ENCODE peak calls at places on chromosomes 11 and 22, in six cellular contexts. L is Calu3, N is IMR-90, R is H1, P is suprapubic skin, X is OCI-LY7. H is an unnamed sample.
A peak's percentile ranks its signal among the peaks of the same experiment; 100 is the strongest.

GRCh38 chr11:113998574-113998973 is 23.7 kb downstream of the HTR3A start:
- DNase-seq in X (no peak), P (no peak), N (no peak), L (no peak), R (no peak), H (no peak)

GRCh38 chr11:123654566-123655081 is at the start of gene SCN3B:
- DNase-seq in L (peak; percentile 74), R (no peak), N (peak; percentile 61), X (no peak), P (no peak), H (peak; percentile 76)

GRCh38 chr22:31952459-31952858 is 8.1 kb downstream of the YWHAH start:
- DNase-seq in L (no peak), P (no peak), N (peak; percentile 93), X (no peak), R (no peak), H (no peak)

GRCh38 chr22:36191106-36191836 is 10.3 kb downstream of the APOL4 start:
- DNase-seq in R (no peak), N (peak; percentile 64), P (no peak), X (no peak), L (no peak), H (no peak)

GRCh38 chr11:133872160-133872559 is 26.8 kb upstream of the SPATA19 start:
- DNase-seq in X (no peak), N (no peak), L (no peak), R (no peak), P (no peak), H (no peak)

GRCh38 chr11:111836766-111837165 is 34.6 kb downstream of the ALG9 start:
- DNase-seq in R (no peak), X (no peak), L (no peak), N (peak; percentile 52), P (no peak), H (no peak)

GRCh38 chr22:48556751-48557150 is 1270.9 kb downstream of the BRD1 start:
- DNase-seq in R (no peak), X (no peak), P (no peak), N (no peak), L (no peak), H (no peak)

GRCh38 chr11:34631737-34632104 is 10.8 kb downstream of the EHF start:
- DNase-seq in R (no peak), P (no peak), L (peak; percentile 55), X (no peak), N (no peak), H (no peak)

GRCh38 chr11:60868682-60869450 is 1.5 kb downstream of the ZP1 start:
- DNase-seq in L (no peak), P (no peak), X (no peak), R (no peak), N (no peak), H (no peak)

GRCh38 chr11:35614949-35615569 is 3.2 kb upstream of the FJX1 start:
- DNase-seq in L (peak; percentile 8), P (no peak), R (no peak), X (no peak), N (no peak), H (no peak)

GRCh38 chr22:30694171-30694637 is 470 bp upstream of the OSBP2 start:
- DNase-seq in N (peak; percentile 35), R (peak; percentile 13), L (peak; percentile 78), P (no peak), X (no peak), H (peak; percentile 53)

GRCh38 chr11:30926130-30926529 is 340.0 kb upstream of the MPPED2 start:
- DNase-seq in P (no peak), X (no peak), N (no peak), L (no peak), R (no peak), H (no peak)

GRCh38 chr22:45235101-45235777 is 5.5 kb downstream of the KIAA0930 start:
- DNase-seq in L (no peak), R (no peak), N (no peak), X (peak; percentile 90), P (no peak), H (no peak)

GRCh38 chr11:117925198-117925925 is 3.8 kb downstream of the TMPRSS13 start:
- DNase-seq in R (no peak), X (no peak), N (no peak), L (no peak), P (no peak), H (no peak)

GRCh38 chr22:37552560-37553163 is 7.6 kb upstream of the CDC42EP1 start:
- DNase-seq in X (no peak), P (no peak), L (no peak), N (peak; percentile 55), R (no peak), H (no peak)

GRCh38 chr11:27754035-27755017 is 54.1 kb upstream of the BDNF start:
- DNase-seq in R (no peak), X (no peak), P (no peak), N (peak; percentile 75), L (no peak), H (no peak)

GRCh38 chr11:128528294-128528693 is 59.1 kb downstream of the ETS1 start:
- DNase-seq in R (no peak), N (no peak), L (no peak), X (no peak), P (no peak), H (no peak)

GRCh38 chr11:23679981-23680380 is 816.9 kb upstream of the LUZP2 start:
- DNase-seq in P (no peak), R (no peak), X (no peak), N (no peak), L (no peak), H (no peak)

GRCh38 chr11:116835791-116836647 is 1.4 kb downstream of the APOA1 start:
- DNase-seq in L (peak; percentile 76), R (peak; percentile 83), N (peak; percentile 93), P (no peak), X (peak; percentile 89), H (peak; percentile 82)

DNA sequence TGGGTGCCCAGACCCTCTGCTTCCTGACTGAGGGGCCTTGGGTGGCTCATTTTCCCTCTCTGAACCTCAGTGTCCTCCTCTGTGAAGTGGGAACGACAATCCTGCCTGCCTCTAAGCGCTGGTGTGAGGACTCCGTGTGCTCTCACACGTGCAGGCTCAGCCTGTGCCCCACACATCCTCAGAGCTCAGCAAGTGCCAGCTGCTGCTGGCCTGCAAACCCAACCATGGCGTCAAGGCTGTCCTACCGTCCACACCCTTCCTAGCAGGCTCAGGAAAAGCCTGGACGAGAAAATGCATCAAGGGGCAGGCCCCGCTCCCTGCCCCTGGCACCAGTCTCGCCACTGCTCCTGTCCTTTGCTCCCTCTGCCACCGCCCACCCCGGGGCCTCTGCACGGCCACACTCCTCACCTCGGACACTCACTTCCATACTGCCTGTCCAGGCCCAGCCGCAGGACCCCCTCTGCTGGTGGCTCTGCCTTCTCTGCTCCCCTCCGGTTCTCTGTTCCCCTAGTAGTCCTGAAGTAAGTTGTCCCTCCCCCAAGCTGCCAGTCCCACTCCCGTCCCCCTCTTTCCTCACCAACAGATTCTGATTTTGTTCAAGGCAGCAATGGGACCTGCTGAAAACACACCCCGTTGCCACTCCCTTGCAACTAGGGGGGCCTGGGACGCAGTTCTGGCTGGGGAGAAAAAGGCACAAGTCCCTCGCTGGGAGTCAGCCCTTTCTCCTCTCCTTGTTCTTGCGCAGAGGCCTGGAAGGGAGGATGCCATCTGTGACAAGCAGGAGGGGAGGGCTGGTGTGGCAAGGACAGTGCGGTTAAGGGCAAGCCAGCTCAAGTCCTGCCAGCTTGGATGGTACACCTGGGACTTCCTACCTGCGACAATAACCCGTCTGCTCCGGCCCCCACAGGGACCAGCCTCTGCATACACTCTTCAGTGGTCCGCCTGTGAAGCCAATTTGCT is 62.2 kb downstream of the ARFGAP3 start:
- DNase-seq in N (no peak), L (no peak), P (no peak), X (no peak), R (no peak), H (no peak)
- TF ChIP-seq CTCF in N (no peak), L (no peak), P (no peak), X (peak; percentile 17), R (peak; percentile 65), H (no peak)

GRCh38 chr11:32434387-32435151 is 770 bp downstream of the WT1 start:
- DNase-seq in L (no peak), N (no peak), X (no peak), P (no peak), R (no peak), H (no peak)
- TF ChIP-seq CTCF in L (no peak), N (no peak), X (no peak), P (no peak), R (peak; percentile 35), H (no peak)

GRCh38 chr11:78635814-78636506 is 61.3 kb upstream of the NARS2 start:
- DNase-seq in R (no peak), P (no peak), N (no peak), L (no peak), X (no peak), H (no peak)

GRCh38 chr11:78630155-78630554 is 55.5 kb upstream of the NARS2 start:
- DNase-seq in R (no peak), X (no peak), P (no peak), L (no peak), N (no peak), H (no peak)

GRCh38 chr11:78633516-78634310 is 59.0 kb upstream of the NARS2 start:
- DNase-seq in R (no peak), N (no peak), X (no peak), L (no peak), P (no peak), H (no peak)

DNA sequence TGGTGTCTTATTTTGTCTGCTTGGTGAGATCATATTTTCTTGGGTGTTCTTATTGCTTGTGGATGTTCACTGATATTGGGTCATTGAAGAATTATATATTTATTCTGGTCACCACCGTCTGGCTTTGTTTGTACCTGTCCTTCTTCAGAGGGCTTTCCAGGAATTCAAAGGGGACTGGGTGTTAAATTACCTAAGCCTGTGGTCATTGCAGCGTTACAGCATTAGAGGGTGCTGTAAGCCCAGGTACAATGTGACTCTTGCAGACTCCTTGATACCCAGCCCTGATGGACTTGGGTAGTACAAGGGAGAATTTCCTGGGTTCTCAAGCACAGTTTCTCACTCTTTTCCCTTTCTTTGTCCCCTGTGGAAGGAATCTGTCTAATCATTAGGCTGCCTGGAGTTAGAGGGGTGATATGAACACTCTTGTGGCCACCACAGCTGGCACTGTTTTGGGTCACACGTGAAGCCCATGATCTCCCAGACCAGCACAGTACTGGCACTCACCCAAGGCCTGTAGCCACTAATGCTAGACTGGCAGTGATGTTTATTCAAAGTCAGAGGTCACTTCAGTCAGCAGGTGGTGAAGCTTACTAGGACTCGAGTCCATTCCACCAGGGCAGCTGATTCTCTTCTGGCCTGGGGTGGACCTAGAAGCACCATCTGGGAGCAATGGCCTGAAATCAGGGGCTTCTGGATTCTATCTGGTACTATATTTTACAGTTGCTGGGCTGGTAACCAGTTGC is 56.1 kb upstream of the NARS2 start:
- DNase-seq in R (no peak), L (no peak), P (no peak), X (no peak), N (no peak), H (no peak)
- TF ChIP-seq CTCF in R (no peak), L (no peak), P (no peak), X (peak; percentile 34), N (no peak), H (no peak)

GRCh38 chr11:26137651-26138050 is 194.3 kb upstream of the ANO3 start:
- DNase-seq in L (no peak), R (no peak), N (no peak), X (no peak), P (no peak), H (no peak)

GRCh38 chr11:26134481-26135355 is 197.2 kb upstream of the ANO3 start:
- DNase-seq in P (no peak), N (peak; percentile 38), X (peak; percentile 72), L (peak; percentile 23), R (no peak), H (no peak)

DNA sequence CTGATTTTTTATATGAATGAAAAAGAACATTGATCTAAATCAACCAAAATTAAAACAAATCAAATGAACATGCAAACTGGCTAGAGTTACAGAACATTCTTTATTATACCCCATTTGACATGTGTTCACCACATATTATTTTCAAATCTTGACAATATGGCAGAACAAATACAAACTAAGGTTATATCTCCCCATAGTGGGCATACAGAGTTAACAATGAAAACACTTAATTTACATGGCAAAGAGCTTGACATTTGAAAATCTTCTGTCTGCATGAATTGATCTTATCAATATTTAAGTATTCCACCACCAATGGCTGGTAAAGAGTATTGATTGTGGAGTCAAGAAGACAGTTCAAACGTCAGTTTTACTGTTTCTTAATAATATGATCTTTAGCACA is 197.9 kb upstream of the ANO3 start:
- DNase-seq in P (no peak), L (no peak), N (no peak), R (no peak), X (peak; percentile 27), H (no peak)
- TF ChIP-seq CTCF in P (no peak), L (no peak), N (no peak), R (no peak), X (peak; percentile 65), H (no peak)

H was measured in mesothelial cell of epicardium.